ENCODE peak calls at places on chromosome 5, in five cellular contexts. M is NCI-H510A treated with DMSO at 0.1 percent for 48 hours; Y is DMS 273 treated with DMSO at 0.1 percent for 48 hours; B is anterior cingulate cortex; O is CD4-positive, alpha-beta T cell. N is an unnamed sample.

GRCh38 chr5:158525663-158526062 is 574.1 kb downstream of the EBF1 start:
- DNase-seq in M (no peak), Y (no peak), B (no peak), O (no peak), N (no peak)

GRCh38 chr5:145587308-145588071 is 247.7 kb downstream of the PRELID2 start:
- DNase-seq in M (no peak), Y (no peak), B (no peak), O (no peak), N (no peak)

GRCh38 chr5:95617057-95617456 is 2.8 kb upstream of the GPR150 start:
- DNase-seq in M (no peak), Y (no peak), B (no peak), O (no peak), N (no peak)

GRCh38 chr5:169655353-169655752 is 18.3 kb downstream of the DOCK2 start:
- DNase-seq in M (no peak), Y (no peak), B (no peak), O (no peak), N (no peak)

GRCh38 chr5:92372766-92373165 is 989.6 kb upstream of the ARRDC3 start:
- DNase-seq in M (no peak), Y (no peak), B (no peak), O (no peak), N (no peak)

GRCh38 chr5:152532714-152533113 is 127.6 kb upstream of the NMUR2 start:
- DNase-seq in M (peak), Y (no peak), B (no peak), O (no peak), N (no peak)

GRCh38 chr5:120304653-120305052 is 159.4 kb upstream of the PRR16 start:
- DNase-seq in M (no peak), Y (no peak), B (no peak), O (no peak), N (no peak)

GRCh38 chr5:139131062-139131856 is 66.9 kb downstream of the SIL1 start:
- DNase-seq in M (no peak), Y (peak), B (no peak), O (no peak), N (no peak)

GRCh38 chr5:170755679-170756456 is 27.7 kb upstream of the GABRP start:
- DNase-seq in M (peak), Y (no peak), B (no peak), O (no peak), N (peak)

GRCh38 chr5:106269252-106269843 is 1401.4 kb downstream of the EFNA5 start:
- DNase-seq in M (no peak), Y (peak), B (no peak), O (no peak), N (no peak)